ENCODE peak calls at places on chromosomes 4 and X, in six cellular contexts. A is fibroblast of the conjunctiva, O is aorta, W is COR-L47, X is glomerular endothelial cell, Q is body of pancreas. N is an unnamed sample.

GRCh38 chr4:177907736-177908424 is 465.6 kb upstream of the AGA start:
- DNase-seq in A (no peak), O (no peak), W (no peak), X (no peak), Q (no peak), N (no peak)

GRCh38 chrX:109040057-109040456 is 303.7 kb upstream of the IRS4 start:
- DNase-seq in A (no peak), O (no peak), W (no peak), X (no peak), Q (no peak), N (no peak)

GRCh38 chr4:143358923-143359694 is 22.4 kb downstream of the GAB1 start:
- DNase-seq in A (no peak), O (peak; percentile 54), W (no peak), X (no peak), Q (peak; percentile 59), N (no peak)

GRCh38 chr4:22427676-22428075 is 88.2 kb downstream of the ADGRA3 start:
- DNase-seq in A (no peak), O (no peak), W (no peak), X (no peak), Q (no peak), N (no peak)

GRCh38 chrX:22246620-22247019 is 26.1 kb upstream of the CBLL2 start:
- DNase-seq in A (no peak), O (no peak), W (no peak), X (no peak), Q (no peak), N (no peak)

GRCh38 chr4:168605411-168605810 is 108.6 kb downstream of the PALLD start:
- DNase-seq in A (no peak), O (peak; percentile 50), W (no peak), X (no peak), Q (no peak), N (no peak)

GRCh38 chrX:138711399-138712347 is at the start of gene FGF13:
- DNase-seq in A (no peak), O (peak; percentile 62), W (no peak), X (no peak), Q (peak; percentile 11), N (peak; percentile 50)

GRCh38 chr4:23782778-23783455 is 106.9 kb downstream of the PPARGC1A start:
- DNase-seq in A (no peak), O (no peak), W (no peak), X (no peak), Q (no peak), N (no peak)

GRCh38 chr4:163166041-163166579 is 580 bp downstream of the NAF1 start:
- DNase-seq in A (no peak), O (peak; percentile 67), W (peak; percentile 35), X (no peak), Q (peak; percentile 56), N (peak; percentile 37)

GRCh38 chrX:139831689-139832456 is 101.0 kb downstream of the ATP11C start:
- DNase-seq in A (peak; percentile 48), O (no peak), W (no peak), X (peak; percentile 22), Q (no peak), N (no peak)

GRCh38 chrX:148500428-148501120 is at the start of gene AFF2:
- DNase-seq in A (no peak), O (peak; percentile 49), W (no peak), X (no peak), Q (peak; percentile 12), N (peak; percentile 45)

GRCh38 chrX:32896132-32896531 is 315.2 kb downstream of the DMD start:
- DNase-seq in A (no peak), O (no peak), W (peak; percentile 45), X (no peak), Q (no peak), N (no peak)

GRCh38 chr4:153471691-153472080 is 5.5 kb downstream of the TMEM131L start:
- DNase-seq in A (no peak), O (no peak), W (no peak), X (no peak), Q (peak; percentile 28), N (no peak)

GRCh38 chr4:8319731-8320385 is 50.3 kb downstream of the HTRA3 start:
- DNase-seq in A (no peak), O (peak; percentile 53), W (no peak), X (no peak), Q (peak; percentile 8), N (no peak)

GRCh38 chrX:69627744-69628143 is 11.8 kb downstream of the EDA start:
- DNase-seq in A (no peak), O (no peak), W (no peak), X (no peak), Q (no peak), N (no peak)

GRCh38 chr4:76688737-76689078 is 209.2 kb downstream of the SOWAHB start:
- DNase-seq in A (no peak), O (no peak), W (peak; percentile 21), X (no peak), Q (no peak), N (no peak)

GRCh38 chr4:17494258-17494657 is 17.6 kb downstream of the QDPR start:
- DNase-seq in A (peak; percentile 73), O (no peak), W (no peak), X (no peak), Q (no peak), N (no peak)

N was measured in neural crest cell.